ENCODE peak calls at places on chromosome 1, in five cellular contexts. One of them, this sample, is unnamed.

GRCh38 chr1:236168716-236169429 is 26.5 kb downstream of the GPR137B start:
- DNase-seq in brain microvascular endothelial cell: peak; percentile 56
- DNase-seq in aorta: peak; percentile 87
- DNase-seq in prostate gland: no peak
- DNase-seq in mesendoderm: no peak
- DNase-seq in this sample: peak; percentile 61

GRCh38 chr1:110063781-110064180 is 6.7 kb downstream of the ALX3 start:
- DNase-seq in aorta: peak; percentile 66
- DNase-seq in brain microvascular endothelial cell: no peak
- DNase-seq in prostate gland: no peak
- DNase-seq in mesendoderm: no peak
- DNase-seq in this sample: no peak

GRCh38 chr1:228215663-228216116 is 7.8 kb downstream of the OBSCN start:
- DNase-seq in prostate gland: no peak
- DNase-seq in brain microvascular endothelial cell: no peak
- DNase-seq in mesendoderm: no peak
- DNase-seq in aorta: peak; percentile 62
- DNase-seq in this sample: no peak

GRCh38 chr1:167420510-167420909 is 97.8 kb downstream of the CD247 start:
- DNase-seq in mesendoderm: peak; percentile 61
- DNase-seq in brain microvascular endothelial cell: no peak
- DNase-seq in aorta: no peak
- DNase-seq in prostate gland: no peak
- DNase-seq in this sample: peak; percentile 22

GRCh38 chr1:3368711-3369436 is 85.6 kb upstream of the ARHGEF16 start:
- DNase-seq in prostate gland: no peak
- DNase-seq in aorta: no peak
- DNase-seq in brain microvascular endothelial cell: no peak
- DNase-seq in mesendoderm: no peak
- DNase-seq in this sample: peak; percentile 12

GRCh38 chr1:150876111-150876434 is 326 bp downstream of the ARNT start:
- DNase-seq in mesendoderm: peak; percentile 82
- DNase-seq in prostate gland: no peak
- DNase-seq in aorta: no peak
- DNase-seq in brain microvascular endothelial cell: peak; percentile 56
- DNase-seq in this sample: peak; percentile 43

GRCh38 chr1:161088587-161089110 is 709 bp downstream of the NECTIN4 start:
- DNase-seq in aorta: no peak
- DNase-seq in mesendoderm: no peak
- DNase-seq in brain microvascular endothelial cell: peak; percentile 35
- DNase-seq in prostate gland: no peak
- DNase-seq in this sample: peak; percentile 85

GRCh38 chr1:212743901-212744475 is 44.3 kb upstream of the BATF3 start:
- DNase-seq in prostate gland: no peak
- DNase-seq in aorta: no peak
- DNase-seq in mesendoderm: no peak
- DNase-seq in brain microvascular endothelial cell: no peak
- DNase-seq in this sample: no peak

GRCh38 chr1:200473698-200474371 is 64.0 kb upstream of the ZNF281 start:
- DNase-seq in mesendoderm: no peak
- DNase-seq in aorta: no peak
- DNase-seq in prostate gland: no peak
- DNase-seq in brain microvascular endothelial cell: no peak
- DNase-seq in this sample: no peak

GRCh38 chr1:70778934-70779333 is 268.7 kb downstream of the PTGER3 start:
- DNase-seq in mesendoderm: no peak
- DNase-seq in aorta: no peak
- DNase-seq in prostate gland: no peak
- DNase-seq in brain microvascular endothelial cell: no peak
- DNase-seq in this sample: no peak

GRCh38 chr1:240338837-240339236 is 247.2 kb downstream of the FMN2 start:
- DNase-seq in aorta: no peak
- DNase-seq in brain microvascular endothelial cell: no peak
- DNase-seq in mesendoderm: no peak
- DNase-seq in prostate gland: no peak
- DNase-seq in this sample: no peak

DNA sequence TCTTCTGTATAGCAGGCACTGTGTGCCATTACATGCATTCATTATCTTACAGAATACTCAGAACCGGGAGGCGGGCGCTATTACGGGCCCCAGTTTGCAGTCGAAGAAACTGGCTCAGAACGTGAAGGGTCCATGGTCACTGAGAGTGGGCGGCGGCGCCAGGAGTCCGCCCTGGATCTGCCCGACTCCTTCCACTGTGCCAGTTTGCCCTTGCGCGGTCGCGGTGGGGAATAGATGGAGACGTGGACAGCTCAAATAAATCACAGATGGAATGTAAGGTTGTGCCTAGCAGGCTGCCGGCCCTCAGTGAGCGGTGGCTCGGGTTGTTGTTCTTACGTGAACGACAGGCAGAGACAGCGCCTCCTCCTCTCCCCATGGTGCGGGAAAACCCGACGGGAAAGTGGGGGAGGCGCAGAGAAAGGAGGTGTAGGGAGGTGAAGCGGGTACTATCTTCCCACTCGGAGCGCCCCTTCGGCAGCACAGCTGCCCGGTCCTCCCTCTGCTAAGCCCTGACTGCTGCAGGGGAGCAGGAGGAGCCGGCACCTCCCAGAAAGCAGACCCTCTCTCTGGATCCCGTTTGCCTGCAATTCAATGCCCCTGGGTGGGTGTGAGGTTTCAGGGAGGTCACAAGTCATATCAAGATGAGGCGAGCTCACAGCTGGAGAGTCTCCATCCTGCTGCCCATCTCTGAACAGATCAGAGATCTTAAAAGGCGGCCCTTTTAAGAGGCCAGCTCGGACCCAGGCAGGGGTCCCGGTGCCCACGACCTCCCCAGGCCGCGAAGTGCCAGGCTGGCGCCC is 1.1 kb downstream of the COL9A2 start:
- DNase-seq in brain microvascular endothelial cell: no peak
- DNase-seq in aorta: no peak
- DNase-seq in mesendoderm: peak; percentile 89
- DNase-seq in prostate gland: no peak
- DNase-seq in this sample: peak; percentile 8
- H3K4me3 ChIP-seq in brain microvascular endothelial cell: peak overlapping the region; percentile 38
- H3K4me3 ChIP-seq in aorta: peak overlapping the region; percentile 28
- H3K4me3 ChIP-seq in mesendoderm: peak overlapping the region; percentile 59
- H3K4me3 ChIP-seq in prostate gland: peak overlapping the region; percentile 28
- H3K4me3 ChIP-seq in this sample: peak overlapping the region; percentile 20

GRCh38 chr1:165742194-165742593 is 26.5 kb downstream of the TMCO1 start:
- DNase-seq in prostate gland: no peak
- DNase-seq in aorta: no peak
- DNase-seq in brain microvascular endothelial cell: no peak
- DNase-seq in mesendoderm: no peak
- DNase-seq in this sample: no peak

GRCh38 chr1:165748550-165748949 is 20.1 kb downstream of the TMCO1 start:
- DNase-seq in aorta: no peak
- DNase-seq in brain microvascular endothelial cell: no peak
- DNase-seq in mesendoderm: no peak
- DNase-seq in prostate gland: no peak
- DNase-seq in this sample: no peak

GRCh38 chr1:165747632-165748452 is 20.8 kb downstream of the TMCO1 start:
- DNase-seq in prostate gland: no peak
- DNase-seq in brain microvascular endothelial cell: no peak
- DNase-seq in mesendoderm: peak; percentile 26
- DNase-seq in aorta: no peak
- DNase-seq in this sample: no peak
- H3K36me3 ChIP-seq in prostate gland: no peaks in the 10 kb centered on the region
- H3K36me3 ChIP-seq in brain microvascular endothelial cell: peaks cover 15% of the 10 kb centered on the region
- H3K36me3 ChIP-seq in mesendoderm: no peaks in the 10 kb centered on the region
- H3K36me3 ChIP-seq in aorta: peaks cover 2% of the 10 kb centered on the region
- H3K36me3 ChIP-seq in this sample: peaks cover 2% of the 10 kb centered on the region

GRCh38 chr1:10733474-10733873 is 63.0 kb downstream of the CASZ1 start:
- DNase-seq in prostate gland: no peak
- DNase-seq in brain microvascular endothelial cell: no peak
- DNase-seq in mesendoderm: no peak
- DNase-seq in aorta: no peak
- DNase-seq in this sample: no peak
- H3K27me3 ChIP-seq in prostate gland: no peaks in the 10 kb centered on the region
- H3K27me3 ChIP-seq in brain microvascular endothelial cell: peaks cover 8% of the 10 kb centered on the region
- H3K27me3 ChIP-seq in mesendoderm: no peaks in the 10 kb centered on the region
- H3K27me3 ChIP-seq in aorta: no peaks in the 10 kb centered on the region
- H3K27me3 ChIP-seq in this sample: no peaks in the 10 kb centered on the region

DNA sequence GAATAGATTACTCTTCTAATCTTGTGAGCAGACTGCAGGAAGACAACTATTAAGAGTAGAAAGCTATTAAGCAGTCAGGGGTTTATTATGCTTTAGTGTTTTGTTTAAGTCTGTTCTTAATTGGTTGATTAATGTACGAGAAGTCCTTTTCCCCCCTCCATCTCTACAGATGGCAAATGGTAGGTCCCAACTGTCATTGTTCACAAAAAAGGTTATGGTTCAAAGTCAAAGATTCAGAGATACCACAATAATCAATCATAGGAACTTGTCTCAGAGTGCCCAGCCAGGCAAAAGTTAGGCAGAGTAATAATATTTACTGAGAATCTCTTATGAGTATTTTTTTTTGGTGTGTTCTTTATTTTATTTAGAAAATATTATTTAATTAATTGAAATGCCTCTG is 26.8 kb downstream of the NFIA start:
- DNase-seq in mesendoderm: no peak
- DNase-seq in prostate gland: no peak
- DNase-seq in aorta: no peak
- DNase-seq in brain microvascular endothelial cell: no peak
- DNase-seq in this sample: no peak
- H3K4me3 ChIP-seq in mesendoderm: no peak overlapping the region
- H3K4me3 ChIP-seq in prostate gland: no peak overlapping the region
- H3K4me3 ChIP-seq in aorta: no peak overlapping the region
- H3K4me3 ChIP-seq in brain microvascular endothelial cell: no peak overlapping the region
- H3K4me3 ChIP-seq in this sample: no peak overlapping the region

GRCh38 chr1:238071061-238071460 is 180.3 kb upstream of the ZP4 start:
- DNase-seq in aorta: no peak
- DNase-seq in prostate gland: no peak
- DNase-seq in mesendoderm: no peak
- DNase-seq in brain microvascular endothelial cell: no peak
- DNase-seq in this sample: no peak
- H3K36me3 ChIP-seq in aorta: no peaks in the 10 kb centered on the region
- H3K36me3 ChIP-seq in prostate gland: no peaks in the 10 kb centered on the region
- H3K36me3 ChIP-seq in mesendoderm: no peaks in the 10 kb centered on the region
- H3K36me3 ChIP-seq in brain microvascular endothelial cell: no peaks in the 10 kb centered on the region
- H3K36me3 ChIP-seq in this sample: no peaks in the 10 kb centered on the region

GRCh38 chr1:20343937-20344302 is 53.2 kb downstream of the VWA5B1 start:
- DNase-seq in aorta: peak; percentile 32
- DNase-seq in brain microvascular endothelial cell: no peak
- DNase-seq in mesendoderm: no peak
- DNase-seq in prostate gland: no peak
- DNase-seq in this sample: no peak
- H3K27me3 ChIP-seq in aorta: no peaks in the 10 kb centered on the region
- H3K27me3 ChIP-seq in brain microvascular endothelial cell: peaks cover 15% of the 10 kb centered on the region
- H3K27me3 ChIP-seq in mesendoderm: no peaks in the 10 kb centered on the region
- H3K27me3 ChIP-seq in prostate gland: no peaks in the 10 kb centered on the region
- H3K27me3 ChIP-seq in this sample: peaks cover 11% of the 10 kb centered on the region

GRCh38 chr1:86970938-86971337 is 56.5 kb downstream of the HS2ST1 start:
- DNase-seq in brain microvascular endothelial cell: no peak
- DNase-seq in prostate gland: no peak
- DNase-seq in mesendoderm: no peak
- DNase-seq in aorta: no peak
- DNase-seq in this sample: no peak

GRCh38 chr1:86965012-86965826 is 50.8 kb downstream of the HS2ST1 start:
- DNase-seq in mesendoderm: peak; percentile 61
- DNase-seq in brain microvascular endothelial cell: peak; percentile 42
- DNase-seq in aorta: no peak
- DNase-seq in prostate gland: no peak
- DNase-seq in this sample: peak; percentile 38

GRCh38 chr1:86971778-86972177 is 57.3 kb downstream of the HS2ST1 start:
- DNase-seq in prostate gland: no peak
- DNase-seq in aorta: no peak
- DNase-seq in mesendoderm: no peak
- DNase-seq in brain microvascular endothelial cell: no peak
- DNase-seq in this sample: peak; percentile 75

DNA sequence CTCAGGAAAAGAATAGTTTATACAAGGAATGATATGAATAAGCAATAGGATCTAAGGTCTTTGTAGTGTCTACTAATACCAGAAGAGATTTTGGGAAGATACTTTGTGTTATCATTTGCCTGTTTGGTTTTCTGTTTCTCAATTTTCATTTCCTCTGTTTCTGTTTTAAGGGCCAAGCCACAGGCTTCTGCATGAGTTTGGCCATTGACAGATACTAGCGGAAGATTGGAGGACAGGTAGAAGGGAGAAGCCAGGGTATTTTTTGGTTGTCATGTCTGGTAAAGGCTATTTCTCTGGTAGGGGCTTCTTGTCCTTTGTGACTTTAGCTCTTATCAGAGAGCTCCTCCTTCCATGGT is 51.4 kb downstream of the HS2ST1 start:
- DNase-seq in prostate gland: no peak
- DNase-seq in aorta: no peak
- DNase-seq in mesendoderm: no peak
- DNase-seq in brain microvascular endothelial cell: no peak
- DNase-seq in this sample: no peak
- H3K4me3 ChIP-seq in prostate gland: no peak overlapping the region
- H3K4me3 ChIP-seq in aorta: no peak overlapping the region
- H3K4me3 ChIP-seq in mesendoderm: no peak overlapping the region
- H3K4me3 ChIP-seq in brain microvascular endothelial cell: no peak overlapping the region
- H3K4me3 ChIP-seq in this sample: no peak overlapping the region

DNA sequence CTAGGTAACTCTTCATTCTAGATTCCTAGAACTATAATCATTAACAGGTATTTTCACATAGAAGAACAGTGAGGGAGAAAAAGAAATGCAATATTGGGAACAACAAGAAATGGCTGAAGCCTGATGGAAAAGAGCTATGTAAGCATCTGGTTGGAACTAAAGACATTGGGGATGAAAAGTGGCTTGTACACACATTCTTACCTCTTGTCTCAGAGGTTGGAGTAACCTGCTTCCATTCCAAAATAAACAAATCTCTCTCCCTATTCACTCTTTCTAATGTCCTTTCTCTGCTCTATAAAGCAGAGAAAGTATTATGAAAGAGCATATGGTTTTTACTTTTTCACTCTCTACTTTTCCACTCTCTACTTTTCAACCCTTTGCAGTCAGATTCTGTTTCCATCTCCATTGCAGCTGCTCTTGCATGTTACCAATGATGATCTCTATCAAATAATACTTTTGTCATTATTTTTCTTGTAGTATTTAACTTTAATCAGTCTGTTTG is 37.5 kb downstream of the CMPK1 start:
- DNase-seq in brain microvascular endothelial cell: no peak
- DNase-seq in mesendoderm: no peak
- DNase-seq in prostate gland: no peak
- DNase-seq in aorta: no peak
- DNase-seq in this sample: no peak
- H3K36me3 ChIP-seq in brain microvascular endothelial cell: peaks cover 44% of the 10 kb centered on the region
- H3K36me3 ChIP-seq in mesendoderm: peaks cover 2% of the 10 kb centered on the region
- H3K36me3 ChIP-seq in prostate gland: no peaks in the 10 kb centered on the region
- H3K36me3 ChIP-seq in aorta: peaks cover 2% of the 10 kb centered on the region
- H3K36me3 ChIP-seq in this sample: peaks cover 10% of the 10 kb centered on the region

DNA sequence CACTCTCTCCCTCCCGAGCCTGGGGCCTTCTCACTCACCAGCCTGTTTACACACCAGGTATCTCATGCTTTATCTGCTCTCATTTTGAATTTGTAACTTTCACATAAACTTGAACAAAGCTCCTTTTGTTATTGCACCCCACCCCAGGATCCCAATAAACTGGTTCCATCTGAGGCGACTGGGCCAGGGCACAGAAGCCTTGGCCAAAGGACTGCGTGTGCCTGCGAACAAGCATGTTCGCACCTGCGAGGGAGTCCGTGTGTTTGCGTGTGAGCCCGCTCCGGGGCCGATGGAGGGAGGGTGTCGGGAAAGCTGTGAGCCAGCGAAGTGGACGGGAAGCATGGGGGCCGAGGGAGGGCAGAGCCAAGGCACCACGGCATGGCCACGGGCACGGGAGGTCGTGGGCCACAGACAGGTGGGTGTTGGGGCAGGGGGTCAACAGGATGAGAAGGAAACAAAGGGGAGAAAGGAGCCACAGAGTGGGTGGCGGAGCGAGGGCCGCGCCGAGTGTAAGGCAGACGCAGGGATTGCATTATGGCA is 98.8 kb downstream of the CASZ1 start:
- DNase-seq in aorta: no peak
- DNase-seq in prostate gland: peak; percentile 81
- DNase-seq in mesendoderm: no peak
- DNase-seq in brain microvascular endothelial cell: no peak
- DNase-seq in this sample: no peak
- H3K27me3 ChIP-seq in aorta: no peaks in the 10 kb centered on the region
- H3K27me3 ChIP-seq in prostate gland: no peaks in the 10 kb centered on the region
- H3K27me3 ChIP-seq in mesendoderm: no peaks in the 10 kb centered on the region
- H3K27me3 ChIP-seq in brain microvascular endothelial cell: peaks cover 15% of the 10 kb centered on the region
- H3K27me3 ChIP-seq in this sample: no peaks in the 10 kb centered on the region